ENCODE peak calls at places on chromosome 11, in nine cellular contexts. B is stimulated activated effector memory CD8-positive, alpha-beta T cell treated with anti-CD3 and anti-CD28 coated beads, Interleukin-12 subunit alpha, Interleukin-12 subunit beta, amount 100 ng/mL, for 72 hours; V is GM04503; N is activated effector memory CD4-positive, alpha-beta T cell treated with Interleukin-2 at 50 U/mL for 16 hours; J is cardiac fibroblast; Y is anterior cingulate cortex; T is NCI-H1092; E is amniotic stem cell; I is activated T-helper 1 cell treated with anti-CD3 and anti-CD28 coated beads, Interleukin-2, amount 50 U/mL, for 16 hours. F is an unnamed sample.

GRCh38 chr11:32411937-32412615 is 23.3 kb downstream of the WT1 start:
- DNase-seq in I (no peak), Y (no peak), E (no peak), J (no peak), N (no peak), T (no peak), B (no peak), V (no peak), F (no peak)

GRCh38 chr11:72693271-72693968 is 19.2 kb upstream of the PDE2A start:
- DNase-seq in B (no peak), J (no peak), V (no peak), I (no peak), N (no peak), E (no peak), T (no peak), Y (no peak), F (no peak)

GRCh38 chr11:2139118-2139490 is at the start of gene IGF2:
- DNase-seq in N (no peak), T (no peak), I (no peak), B (no peak), V (no peak), Y (no peak), J (no peak), E (no peak), F (peak)

GRCh38 chr11:114606003-114606801 is 10.6 kb upstream of the NXPE4 start:
- DNase-seq in E (no peak), Y (no peak), V (no peak), N (no peak), B (no peak), I (no peak), J (peak), T (no peak), F (no peak)

GRCh38 chr11:112498701-112499100 is 238.0 kb upstream of the PLET1 start:
- DNase-seq in J (no peak), E (no peak), V (no peak), T (no peak), Y (no peak), N (no peak), B (no peak), I (no peak), F (no peak)

GRCh38 chr11:114395776-114396175 is 4.5 kb downstream of the C11orf71 start:
- DNase-seq in N (no peak), I (no peak), J (no peak), Y (no peak), E (no peak), T (no peak), B (no peak), V (no peak), F (no peak)

GRCh38 chr11:19474211-19474610 is 233.5 kb upstream of the E2F8 start:
- DNase-seq in B (no peak), J (no peak), I (no peak), V (no peak), T (no peak), Y (no peak), N (no peak), E (no peak), F (no peak)

GRCh38 chr11:23310276-23310675 is 450.0 kb upstream of the CCDC179 start:
- DNase-seq in I (no peak), T (no peak), B (no peak), J (peak), Y (no peak), N (no peak), V (no peak), E (no peak), F (peak)

GRCh38 chr11:44631831-44632230 is 66.4 kb downstream of the CD82 start:
- DNase-seq in I (no peak), J (no peak), T (no peak), E (no peak), Y (no peak), B (no peak), N (no peak), V (no peak), F (no peak)

GRCh38 chr11:2760196-2760871 is 60.5 kb upstream of the KCNQ1OT1 start:
- DNase-seq in B (no peak), N (no peak), T (peak), V (no peak), J (no peak), Y (no peak), I (peak), E (no peak), F (no peak)

GRCh38 chr11:86446163-86446923 is 71.7 kb downstream of the CCDC81 start:
- DNase-seq in N (no peak), B (no peak), I (no peak), T (no peak), Y (no peak), V (no peak), J (no peak), E (no peak), F (no peak)

GRCh38 chr11:15006139-15006759 is 34.1 kb upstream of the CALCA start:
- DNase-seq in T (peak), J (peak), N (no peak), V (peak), E (peak), Y (no peak), B (no peak), I (no peak), F (peak)

GRCh38 chr11:3056296-3057068 is 741 bp downstream of the CARS1 start:
- DNase-seq in J (no peak), I (no peak), N (no peak), E (no peak), V (no peak), B (no peak), Y (no peak), T (peak), F (peak)

GRCh38 chr11:75223954-75224643 is 16.5 kb upstream of the TPBGL start:
- DNase-seq in B (no peak), E (no peak), T (no peak), N (no peak), J (no peak), Y (no peak), I (no peak), V (no peak), F (no peak)

GRCh38 chr11:47724041-47724729 is 9.0 kb upstream of the AGBL2 start:
- DNase-seq in V (no peak), I (no peak), B (no peak), Y (no peak), J (peak), T (no peak), E (no peak), N (no peak), F (peak)

GRCh38 chr11:124543145-124543544 is 309 bp downstream of the OR8B12 start:
- DNase-seq in T (no peak), E (no peak), J (no peak), I (no peak), Y (no peak), B (no peak), V (no peak), N (no peak), F (no peak)

GRCh38 chr11:14502039-14502438 is 2.4 kb upstream of the COPB1 start:
- DNase-seq in V (no peak), Y (no peak), N (no peak), E (no peak), B (no peak), T (no peak), I (no peak), J (no peak), F (no peak)

GRCh38 chr11:82365351-82365750 is 368.3 kb downstream of the FAM181B start:
- DNase-seq in I (no peak), V (no peak), J (no peak), T (no peak), E (no peak), B (no peak), Y (no peak), N (no peak), F (no peak)

GRCh38 chr11:2533642-2534115 is 88.9 kb downstream of the KCNQ1 start:
- DNase-seq in J (peak), I (no peak), T (no peak), V (peak), E (peak), N (no peak), B (no peak), Y (no peak), F (peak)

GRCh38 chr11:92846542-92847125 is 122.8 kb upstream of the MTNR1B start:
- DNase-seq in E (no peak), T (no peak), V (peak), N (no peak), J (no peak), B (no peak), I (no peak), Y (no peak), F (no peak)

GRCh38 chr11:118521892-118522311 is 5.4 kb upstream of the TTC36 start:
- DNase-seq in E (no peak), N (no peak), V (no peak), T (no peak), I (no peak), Y (no peak), J (no peak), B (no peak), F (peak)

GRCh38 chr11:2913029-2913431 is 16.2 kb downstream of the PHLDA2 start:
- DNase-seq in E (no peak), N (no peak), T (no peak), J (peak), B (no peak), I (no peak), V (no peak), Y (no peak), F (peak)

GRCh38 chr11:112719736-112720525 is 241.3 kb upstream of the NCAM1 start:
- DNase-seq in I (no peak), V (no peak), Y (no peak), B (no peak), T (no peak), E (no peak), N (no peak), J (peak), F (peak)

GRCh38 chr11:8317164-8317563 is 53.5 kb upstream of the LMO1 start:
- DNase-seq in Y (no peak), T (no peak), E (no peak), N (no peak), I (no peak), J (no peak), V (no peak), B (no peak), F (no peak)

GRCh38 chr11:44574620-44575287 is 9.3 kb downstream of the CD82 start:
- DNase-seq in V (peak), N (peak), I (no peak), J (peak), B (no peak), Y (no peak), T (no peak), E (peak), F (peak)

GRCh38 chr11:26753738-26754504 is 32.1 kb upstream of the SLC5A12 start:
- DNase-seq in T (no peak), I (no peak), J (peak), B (no peak), E (peak), V (no peak), Y (peak), N (no peak), F (peak)

GRCh38 chr11:35424157-35424945 is 5.0 kb upstream of the SLC1A2 start:
- DNase-seq in Y (no peak), T (no peak), I (no peak), V (peak), N (no peak), E (peak), J (peak), B (no peak), F (peak)

GRCh38 chr11:68008381-68009337 is 1.5 kb upstream of the ALDH3B1 start:
- DNase-seq in B (no peak), Y (no peak), V (no peak), I (no peak), J (no peak), N (no peak), E (no peak), T (no peak), F (peak)

GRCh38 chr11:11937957-11938356 is 70.5 kb downstream of the DKK3 start:
- DNase-seq in V (no peak), Y (no peak), I (no peak), B (no peak), E (no peak), T (no peak), J (peak), N (no peak), F (no peak)

GRCh38 chr11:7098235-7098832 is 9.5 kb downstream of the RBMXL2 start:
- DNase-seq in N (no peak), I (no peak), J (peak), V (peak), E (peak), T (peak), Y (no peak), B (no peak), F (peak)

GRCh38 chr11:6062691-6063358 is 32.3 kb upstream of the OR56A1 start:
- DNase-seq in B (no peak), Y (no peak), E (no peak), V (no peak), N (no peak), T (no peak), I (no peak), J (no peak), F (no peak)

GRCh38 chr11:28835790-28836189 is 727.6 kb downstream of the METTL15 start:
- DNase-seq in E (no peak), I (no peak), N (no peak), V (peak), B (no peak), Y (no peak), J (peak), T (no peak), F (peak)

GRCh38 chr11:86408845-86409244 is 34.2 kb downstream of the CCDC81 start:
- DNase-seq in T (no peak), N (no peak), V (no peak), B (no peak), I (no peak), E (no peak), J (peak), Y (no peak), F (no peak)

GRCh38 chr11:101003468-101003867 is 126.1 kb downstream of the PGR start:
- DNase-seq in Y (no peak), B (no peak), J (no peak), N (no peak), I (no peak), T (no peak), E (no peak), V (no peak), F (no peak)

GRCh38 chr11:113313601-113314000 is 782 bp upstream of the TTC12 start:
- DNase-seq in I (no peak), T (no peak), V (no peak), Y (no peak), N (no peak), J (no peak), B (no peak), E (no peak), F (peak)

F was measured in myocyte.